ENCODE peak calls at places on chromosomes 2 and 18, in five cellular contexts. One of them, this sample, is unnamed.

GRCh38 chr2:187577310-187577709 is 23.1 kb upstream of the TFPI start:
- DNase-seq in mesenchymal stem cell: peak; percentile 28
- DNase-seq in trophoblast cell: peak; percentile 16
- DNase-seq in neuronal stem cell: no peak
- DNase-seq in H1: no peak
- DNase-seq in this sample: no peak

GRCh38 chr18:56756971-56757370 is 105.8 kb downstream of the WDR7 start:
- DNase-seq in mesenchymal stem cell: no peak
- DNase-seq in trophoblast cell: no peak
- DNase-seq in neuronal stem cell: no peak
- DNase-seq in H1: no peak
- DNase-seq in this sample: no peak

GRCh38 chr2:5148392-5149085 is 543.6 kb upstream of the SOX11 start:
- DNase-seq in mesenchymal stem cell: no peak
- DNase-seq in trophoblast cell: no peak
- DNase-seq in neuronal stem cell: no peak
- DNase-seq in H1: no peak
- DNase-seq in this sample: no peak

GRCh38 chr2:55051026-55051866 is 995 bp upstream of the RTN4 start:
- DNase-seq in mesenchymal stem cell: peak; percentile 99
- DNase-seq in trophoblast cell: peak; percentile 97
- DNase-seq in neuronal stem cell: peak; percentile 51
- DNase-seq in H1: no peak
- DNase-seq in this sample: peak; percentile 48

GRCh38 chr2:64730551-64731305 is 77.0 kb upstream of the SERTAD2 start:
- DNase-seq in mesenchymal stem cell: peak; percentile 91
- DNase-seq in trophoblast cell: peak; percentile 37
- DNase-seq in neuronal stem cell: no peak
- DNase-seq in H1: no peak
- DNase-seq in this sample: no peak

GRCh38 chr2:238169021-238169707 is 10.4 kb downstream of the ERFE start:
- DNase-seq in mesenchymal stem cell: peak; percentile 93
- DNase-seq in trophoblast cell: no peak
- DNase-seq in neuronal stem cell: no peak
- DNase-seq in H1: no peak
- DNase-seq in this sample: no peak

GRCh38 chr2:48423376-48423775 is 106.6 kb upstream of the STON1 start:
- DNase-seq in mesenchymal stem cell: peak; percentile 89
- DNase-seq in trophoblast cell: peak; percentile 64
- DNase-seq in neuronal stem cell: no peak
- DNase-seq in H1: peak; percentile 6
- DNase-seq in this sample: no peak

GRCh38 chr2:173720310-173720709 is 244.9 kb downstream of the SP3 start:
- DNase-seq in mesenchymal stem cell: no peak
- DNase-seq in trophoblast cell: no peak
- DNase-seq in neuronal stem cell: no peak
- DNase-seq in H1: no peak
- DNase-seq in this sample: no peak

DNA sequence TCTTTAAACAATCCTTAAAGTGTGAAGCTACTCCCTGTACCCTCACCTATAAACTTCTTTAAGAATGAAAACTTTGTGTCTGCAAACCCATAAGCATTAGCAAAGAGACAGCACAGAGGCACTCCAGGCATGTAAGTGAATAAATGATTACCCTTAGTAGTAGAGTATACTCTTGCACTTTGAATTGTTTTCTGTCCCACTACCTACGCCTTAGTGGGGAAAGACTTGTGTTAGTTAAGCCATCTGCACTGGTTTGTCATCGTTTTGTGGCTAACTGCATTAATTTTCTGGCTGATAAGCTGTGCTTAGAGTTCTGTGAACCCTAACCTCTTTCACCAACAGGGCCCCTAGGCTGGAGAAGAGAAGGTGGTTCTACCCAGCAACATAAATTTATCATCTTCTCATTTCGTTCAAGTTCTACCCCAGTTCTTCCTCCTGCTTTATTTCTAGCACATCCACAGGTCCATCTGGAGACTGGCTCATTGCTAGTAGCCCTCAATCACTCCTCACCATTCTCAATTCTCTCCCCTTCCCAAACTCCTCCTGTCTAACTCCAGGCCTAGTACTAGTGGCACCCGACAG is 722 bp downstream of the LMAN2L start:
- DNase-seq in mesenchymal stem cell: no peak
- DNase-seq in trophoblast cell: peak; percentile 56
- DNase-seq in neuronal stem cell: no peak
- DNase-seq in H1: no peak
- DNase-seq in this sample: no peak
- H4K91ac ChIP-seq in mesenchymal stem cell: peak overlapping the region; percentile 18
- H4K91ac ChIP-seq in trophoblast cell: peak overlapping the region; percentile 47
- H4K91ac ChIP-seq in neuronal stem cell: no peak overlapping the region
- H4K91ac ChIP-seq in H1: no peak overlapping the region
- H4K91ac ChIP-seq in this sample: no peak overlapping the region

GRCh38 chr2:201965550-201965949 is 68.1 kb upstream of the FZD7 start:
- DNase-seq in mesenchymal stem cell: no peak
- DNase-seq in trophoblast cell: peak; percentile 39
- DNase-seq in neuronal stem cell: no peak
- DNase-seq in H1: no peak
- DNase-seq in this sample: no peak

GRCh38 chr2:201962766-201963555 is 70.7 kb upstream of the FZD7 start:
- DNase-seq in mesenchymal stem cell: no peak
- DNase-seq in trophoblast cell: no peak
- DNase-seq in neuronal stem cell: no peak
- DNase-seq in H1: no peak
- DNase-seq in this sample: no peak

GRCh38 chr2:201964631-201965206 is 68.9 kb upstream of the FZD7 start:
- DNase-seq in mesenchymal stem cell: no peak
- DNase-seq in trophoblast cell: no peak
- DNase-seq in neuronal stem cell: no peak
- DNase-seq in H1: no peak
- DNase-seq in this sample: no peak

GRCh38 chr2:201961401-201961800 is 72.3 kb upstream of the FZD7 start:
- DNase-seq in mesenchymal stem cell: no peak
- DNase-seq in trophoblast cell: no peak
- DNase-seq in neuronal stem cell: no peak
- DNase-seq in H1: no peak
- DNase-seq in this sample: no peak

DNA sequence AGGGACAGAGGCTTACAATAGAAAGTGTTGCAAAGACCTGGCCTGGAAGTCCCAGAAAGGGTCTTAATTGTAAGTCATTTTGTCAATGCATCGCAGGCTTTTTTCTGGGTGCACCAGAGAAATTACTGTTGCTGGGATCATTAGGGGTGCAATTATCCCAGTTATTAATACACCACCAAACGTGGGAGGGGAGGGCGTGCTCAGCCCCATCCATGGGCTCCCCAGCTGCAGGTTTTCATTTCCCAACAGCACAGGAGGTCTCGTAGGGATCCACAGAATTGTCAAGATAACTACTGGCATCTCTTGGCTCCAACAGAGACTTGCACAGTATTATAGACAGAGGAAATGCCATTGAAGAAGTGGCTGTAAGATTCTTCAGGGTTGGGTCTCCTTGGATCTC is 69.6 kb upstream of the FZD7 start:
- DNase-seq in mesenchymal stem cell: no peak
- DNase-seq in trophoblast cell: no peak
- DNase-seq in neuronal stem cell: no peak
- DNase-seq in H1: no peak
- DNase-seq in this sample: no peak
- H2BK12ac ChIP-seq in mesenchymal stem cell: no peak overlapping the region
- H2BK12ac ChIP-seq in trophoblast cell: no peak overlapping the region
- H2BK12ac ChIP-seq in neuronal stem cell: no peak overlapping the region
- H2BK12ac ChIP-seq in H1: no peak overlapping the region
- H2BK12ac ChIP-seq in this sample: no peak overlapping the region

GRCh38 chr2:136238214-136238551 is 120.2 kb upstream of the CXCR4 start:
- DNase-seq in mesenchymal stem cell: no peak
- DNase-seq in trophoblast cell: peak; percentile 34
- DNase-seq in neuronal stem cell: no peak
- DNase-seq in H1: no peak
- DNase-seq in this sample: no peak
- H3K27ac ChIP-seq in mesenchymal stem cell: no peak overlapping the region
- H3K27ac ChIP-seq in trophoblast cell: no peak overlapping the region
- H3K27ac ChIP-seq in neuronal stem cell: no peak overlapping the region
- H3K27ac ChIP-seq in H1: no peak overlapping the region
- H3K27ac ChIP-seq in this sample: no peak overlapping the region

GRCh38 chr2:20139828-20140227 is 85.1 kb downstream of the SDC1 start:
- DNase-seq in mesenchymal stem cell: no peak
- DNase-seq in trophoblast cell: no peak
- DNase-seq in neuronal stem cell: no peak
- DNase-seq in H1: no peak
- DNase-seq in this sample: no peak

GRCh38 chr2:20140321-20141055 is 84.4 kb downstream of the SDC1 start:
- DNase-seq in mesenchymal stem cell: no peak
- DNase-seq in trophoblast cell: no peak
- DNase-seq in neuronal stem cell: no peak
- DNase-seq in H1: no peak
- DNase-seq in this sample: no peak

GRCh38 chr2:20137884-20138283 is 86.5 kb upstream of the LAPTM4A start:
- DNase-seq in mesenchymal stem cell: no peak
- DNase-seq in trophoblast cell: no peak
- DNase-seq in neuronal stem cell: no peak
- DNase-seq in H1: no peak
- DNase-seq in this sample: no peak

GRCh38 chr2:20137131-20137571 is 85.7 kb upstream of the LAPTM4A start:
- DNase-seq in mesenchymal stem cell: no peak
- DNase-seq in trophoblast cell: no peak
- DNase-seq in neuronal stem cell: no peak
- DNase-seq in H1: no peak
- DNase-seq in this sample: no peak

GRCh38 chr2:20138696-20139095 is 86.2 kb downstream of the SDC1 start:
- DNase-seq in mesenchymal stem cell: no peak
- DNase-seq in trophoblast cell: peak; percentile 76
- DNase-seq in neuronal stem cell: no peak
- DNase-seq in H1: no peak
- DNase-seq in this sample: no peak
- H4K91ac ChIP-seq in mesenchymal stem cell: no peak overlapping the region
- H4K91ac ChIP-seq in trophoblast cell: peak overlapping the region; percentile 16
- H4K91ac ChIP-seq in neuronal stem cell: no peak overlapping the region
- H4K91ac ChIP-seq in H1: no peak overlapping the region
- H4K91ac ChIP-seq in this sample: no peak overlapping the region